ENCODE peak calls at places on chromosomes 2 and 18, in five cellular contexts. One of them, this sample, is unnamed.

GRCh38 chr2:216842634-216843033 is 17.2 kb downstream of the TNP1 start:
- DNase-seq in vagina: no peak
- DNase-seq in transverse colon: peak
- DNase-seq in GM12891: no peak
- DNase-seq in K562: no peak
- DNase-seq in this sample: no peak

GRCh38 chr2:54572262-54572635 is 116.1 kb downstream of the SPTBN1 start:
- DNase-seq in vagina: no peak
- DNase-seq in transverse colon: no peak
- DNase-seq in GM12891: no peak
- DNase-seq in K562: peak
- DNase-seq in this sample: no peak

GRCh38 chr18:12904012-12904516 is 20.0 kb upstream of the PTPN2 start:
- DNase-seq in vagina: no peak
- DNase-seq in transverse colon: no peak
- DNase-seq in GM12891: no peak
- DNase-seq in K562: peak
- DNase-seq in this sample: no peak

GRCh38 chr2:120177011-120177621 is 46.1 kb downstream of the TMEM185B start:
- DNase-seq in vagina: no peak
- DNase-seq in transverse colon: peak
- DNase-seq in GM12891: peak
- DNase-seq in K562: peak
- DNase-seq in this sample: peak

GRCh38 chr2:34103437-34103836 is 504.3 kb upstream of the FAM98A start:
- DNase-seq in vagina: no peak
- DNase-seq in transverse colon: no peak
- DNase-seq in GM12891: no peak
- DNase-seq in K562: no peak
- DNase-seq in this sample: no peak

GRCh38 chr2:218342837-218343236 is 13.8 kb upstream of the CATIP start:
- DNase-seq in vagina: no peak
- DNase-seq in transverse colon: no peak
- DNase-seq in GM12891: no peak
- DNase-seq in K562: no peak
- DNase-seq in this sample: no peak

GRCh38 chr18:74412106-74412880 is 44.8 kb downstream of the DIPK1C start:
- DNase-seq in vagina: no peak
- DNase-seq in transverse colon: no peak
- DNase-seq in GM12891: no peak
- DNase-seq in K562: no peak
- DNase-seq in this sample: no peak

GRCh38 chr18:79494936-79495335 is 99.2 kb downstream of the NFATC1 start:
- DNase-seq in vagina: no peak
- DNase-seq in transverse colon: no peak
- DNase-seq in GM12891: no peak
- DNase-seq in K562: no peak
- DNase-seq in this sample: no peak

GRCh38 chr2:46298522-46299351 is 1.5 kb downstream of the EPAS1 start:
- DNase-seq in vagina: no peak
- DNase-seq in transverse colon: peak
- DNase-seq in GM12891: peak
- DNase-seq in K562: peak
- DNase-seq in this sample: peak

DNA sequence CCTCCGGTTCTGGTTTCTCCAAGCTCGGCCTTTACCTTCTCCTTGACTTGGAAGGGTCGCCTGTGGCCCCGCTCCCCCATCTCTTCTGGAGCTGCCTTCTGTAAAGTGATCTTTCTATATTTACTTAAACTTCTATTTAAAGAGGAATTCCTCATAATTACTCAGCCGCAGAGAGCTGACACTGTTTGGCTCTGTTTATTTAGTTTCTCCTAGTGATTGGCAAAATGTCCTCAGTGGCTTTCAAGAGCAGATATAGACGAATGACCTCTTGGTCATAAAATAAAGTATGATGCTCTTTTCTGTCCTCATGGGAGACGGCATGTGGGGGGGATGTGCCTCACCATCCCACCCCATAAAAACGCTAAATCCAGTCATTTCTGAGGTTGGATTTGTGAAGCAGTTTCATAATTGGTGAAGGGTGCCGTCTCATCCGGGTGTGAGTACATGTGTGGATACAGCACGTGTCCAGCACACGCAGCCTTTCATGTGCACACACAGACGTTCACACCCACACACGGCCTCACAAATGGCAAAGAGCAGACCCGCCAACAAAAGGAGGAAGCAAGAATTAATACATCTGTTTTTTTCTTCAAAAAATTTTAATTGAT is 43.4 kb upstream of the SMAD7 start:
- DNase-seq in vagina: no peak
- DNase-seq in transverse colon: no peak
- DNase-seq in GM12891: no peak
- DNase-seq in K562: no peak
- DNase-seq in this sample: no peak
- TF ChIP-seq POLR2A in vagina: no peak
- TF ChIP-seq POLR2A in transverse colon: no peak
- TF ChIP-seq POLR2A in GM12891: no peak
- TF ChIP-seq POLR2A in K562: no peak
- TF ChIP-seq POLR2A in this sample: no peak

GRCh38 chr2:130342533-130343275 is at the start of gene IMP4:
- DNase-seq in vagina: peak
- DNase-seq in transverse colon: peak
- DNase-seq in GM12891: peak
- DNase-seq in K562: peak
- DNase-seq in this sample: peak
- TF ChIP-seq POLR2AphosphoS5 in vagina: peak
- TF ChIP-seq POLR2AphosphoS5 in transverse colon: peak
- TF ChIP-seq POLR2AphosphoS5 in GM12891: peak
- TF ChIP-seq POLR2AphosphoS5 in K562: peak
- TF ChIP-seq POLR2AphosphoS5 in this sample: peak

GRCh38 chr2:85732467-85733120 is 21.2 kb upstream of the ATOH8 start:
- DNase-seq in vagina: no peak
- DNase-seq in transverse colon: no peak
- DNase-seq in GM12891: no peak
- DNase-seq in K562: no peak
- DNase-seq in this sample: no peak

GRCh38 chr2:85731606-85732005 is 22.2 kb upstream of the ATOH8 start:
- DNase-seq in vagina: no peak
- DNase-seq in transverse colon: no peak
- DNase-seq in GM12891: no peak
- DNase-seq in K562: no peak
- DNase-seq in this sample: no peak

GRCh38 chr2:85734942-85735608 is 18.7 kb upstream of the ATOH8 start:
- DNase-seq in vagina: no peak
- DNase-seq in transverse colon: no peak
- DNase-seq in GM12891: no peak
- DNase-seq in K562: no peak
- DNase-seq in this sample: no peak

GRCh38 chr2:85734015-85734414 is 19.8 kb upstream of the ATOH8 start:
- DNase-seq in vagina: no peak
- DNase-seq in transverse colon: no peak
- DNase-seq in GM12891: no peak
- DNase-seq in K562: no peak
- DNase-seq in this sample: no peak

GRCh38 chr2:85733121-85733960 is 20.4 kb upstream of the ATOH8 start:
- DNase-seq in vagina: no peak
- DNase-seq in transverse colon: no peak
- DNase-seq in GM12891: no peak
- DNase-seq in K562: no peak
- DNase-seq in this sample: no peak
- TF ChIP-seq POLR2A in vagina: no peak
- TF ChIP-seq POLR2A in transverse colon: no peak
- TF ChIP-seq POLR2A in GM12891: no peak
- TF ChIP-seq POLR2A in K562: no peak
- TF ChIP-seq POLR2A in this sample: no peak

GRCh38 chr2:237348281-237348865 is 65.6 kb downstream of the COL6A3 start:
- DNase-seq in vagina: peak
- DNase-seq in transverse colon: no peak
- DNase-seq in GM12891: no peak
- DNase-seq in K562: no peak
- DNase-seq in this sample: no peak
- TF ChIP-seq POLR2AphosphoS5 in vagina: no peak
- TF ChIP-seq POLR2AphosphoS5 in transverse colon: no peak
- TF ChIP-seq POLR2AphosphoS5 in GM12891: no peak
- TF ChIP-seq POLR2AphosphoS5 in K562: no peak
- TF ChIP-seq POLR2AphosphoS5 in this sample: no peak

GRCh38 chr18:48952287-48953095 is 1.7 kb upstream of the SMAD7 start:
- DNase-seq in vagina: no peak
- DNase-seq in transverse colon: peak
- DNase-seq in GM12891: no peak
- DNase-seq in K562: peak
- DNase-seq in this sample: no peak
- TF ChIP-seq POLR2A in vagina: peak
- TF ChIP-seq POLR2A in transverse colon: peak
- TF ChIP-seq POLR2A in GM12891: no peak
- TF ChIP-seq POLR2A in K562: no peak
- TF ChIP-seq POLR2A in this sample: no peak

GRCh38 chr2:200765139-200765951 is 46.4 kb upstream of the BZW1 start:
- DNase-seq in vagina: peak
- DNase-seq in transverse colon: no peak
- DNase-seq in GM12891: no peak
- DNase-seq in K562: no peak
- DNase-seq in this sample: no peak
- TF ChIP-seq POLR2AphosphoS5 in vagina: no peak
- TF ChIP-seq POLR2AphosphoS5 in transverse colon: no peak
- TF ChIP-seq POLR2AphosphoS5 in GM12891: no peak
- TF ChIP-seq POLR2AphosphoS5 in K562: no peak
- TF ChIP-seq POLR2AphosphoS5 in this sample: no peak

GRCh38 chr2:74529357-74530238 is at the start of the genes AUP1 and HTRA2:
- DNase-seq in vagina: peak
- DNase-seq in transverse colon: peak
- DNase-seq in GM12891: peak
- DNase-seq in K562: peak
- DNase-seq in this sample: peak
- TF ChIP-seq POLR2A in vagina: peak
- TF ChIP-seq POLR2A in transverse colon: peak
- TF ChIP-seq POLR2A in GM12891: no peak
- TF ChIP-seq POLR2A in K562: peak
- TF ChIP-seq POLR2A in this sample: peak